ENCODE peak calls at places on chromosomes 6 and 20, in seven cellular contexts. One of them, this sample, is unnamed. For H3K4me1, the result is how much of the 10 kb centered on the place peaks cover.

GRCh38 chr20:8306916-8307315 is 174.8 kb downstream of the PLCB1 start:
- DNase-seq in DND-41: no peak
- DNase-seq in tibial artery: no peak
- DNase-seq in A549: no peak
- DNase-seq in heart right ventricle: no peak
- DNase-seq in cardiac muscle cell: no peak
- DNase-seq in kidney: no peak
- DNase-seq in this sample: no peak

GRCh38 chr6:153698637-153699036 is 340.4 kb upstream of the OPRM1 start:
- DNase-seq in DND-41: no peak
- DNase-seq in heart right ventricle: no peak
- DNase-seq in cardiac muscle cell: no peak
- DNase-seq in tibial artery: no peak
- DNase-seq in A549: no peak
- DNase-seq in kidney: no peak
- DNase-seq in this sample: no peak

GRCh38 chr6:107534762-107535161 is 44.8 kb downstream of the SOBP start:
- DNase-seq in cardiac muscle cell: no peak
- DNase-seq in tibial artery: no peak
- DNase-seq in DND-41: no peak
- DNase-seq in A549: no peak
- DNase-seq in heart right ventricle: no peak
- DNase-seq in kidney: no peak
- DNase-seq in this sample: no peak

GRCh38 chr6:11714116-11714797 is 64.3 kb downstream of the ADTRP start:
- DNase-seq in tibial artery: no peak
- DNase-seq in DND-41: no peak
- DNase-seq in kidney: no peak
- DNase-seq in cardiac muscle cell: no peak
- DNase-seq in heart right ventricle: no peak
- DNase-seq in A549: no peak
- DNase-seq in this sample: no peak

GRCh38 chr6:2794171-2794730 is 29.1 kb downstream of the WRNIP1 start:
- DNase-seq in DND-41: no peak
- DNase-seq in kidney: no peak
- DNase-seq in tibial artery: no peak
- DNase-seq in heart right ventricle: no peak
- DNase-seq in A549: no peak
- DNase-seq in cardiac muscle cell: no peak
- DNase-seq in this sample: no peak

GRCh38 chr6:3749991-3750323 is 1.6 kb downstream of the PXDC1 start:
- DNase-seq in tibial artery: peak
- DNase-seq in A549: no peak
- DNase-seq in heart right ventricle: peak
- DNase-seq in kidney: peak
- DNase-seq in cardiac muscle cell: peak
- DNase-seq in DND-41: no peak
- DNase-seq in this sample: peak

GRCh38 chr6:87182321-87182720 is 27.0 kb downstream of the ZNF292 start:
- DNase-seq in tibial artery: no peak
- DNase-seq in cardiac muscle cell: no peak
- DNase-seq in kidney: no peak
- DNase-seq in DND-41: no peak
- DNase-seq in A549: no peak
- DNase-seq in heart right ventricle: no peak
- DNase-seq in this sample: no peak

GRCh38 chr20:4180355-4180754 is 165.0 kb upstream of the RNF24 start:
- DNase-seq in cardiac muscle cell: no peak
- DNase-seq in DND-41: no peak
- DNase-seq in tibial artery: no peak
- DNase-seq in heart right ventricle: no peak
- DNase-seq in A549: no peak
- DNase-seq in kidney: peak
- DNase-seq in this sample: no peak

GRCh38 chr20:56570832-56571231 is 37.8 kb downstream of the FAM209B start:
- DNase-seq in DND-41: no peak
- DNase-seq in A549: no peak
- DNase-seq in cardiac muscle cell: no peak
- DNase-seq in heart right ventricle: no peak
- DNase-seq in kidney: no peak
- DNase-seq in tibial artery: no peak
- DNase-seq in this sample: no peak

GRCh38 chr6:152136449-152136825 is 329.0 kb downstream of the ESR1 start:
- DNase-seq in DND-41: no peak
- DNase-seq in kidney: no peak
- DNase-seq in tibial artery: no peak
- DNase-seq in A549: peak
- DNase-seq in cardiac muscle cell: no peak
- DNase-seq in heart right ventricle: no peak
- DNase-seq in this sample: no peak

GRCh38 chr6:20943036-20943627 is 408.9 kb downstream of the CDKAL1 start:
- DNase-seq in tibial artery: no peak
- DNase-seq in A549: no peak
- DNase-seq in kidney: no peak
- DNase-seq in cardiac muscle cell: no peak
- DNase-seq in heart right ventricle: no peak
- DNase-seq in DND-41: no peak
- DNase-seq in this sample: no peak

GRCh38 chr6:8389034-8389818 is 46.1 kb downstream of the SLC35B3 start:
- DNase-seq in DND-41: no peak
- DNase-seq in heart right ventricle: no peak
- DNase-seq in A549: no peak
- DNase-seq in tibial artery: no peak
- DNase-seq in kidney: no peak
- DNase-seq in cardiac muscle cell: no peak
- DNase-seq in this sample: no peak

GRCh38 chr20:59031326-59032022 is 661 bp downstream of the ATP5F1E start:
- DNase-seq in A549: no peak
- DNase-seq in tibial artery: no peak
- DNase-seq in heart right ventricle: no peak
- DNase-seq in kidney: no peak
- DNase-seq in DND-41: peak
- DNase-seq in cardiac muscle cell: peak
- DNase-seq in this sample: no peak

DNA sequence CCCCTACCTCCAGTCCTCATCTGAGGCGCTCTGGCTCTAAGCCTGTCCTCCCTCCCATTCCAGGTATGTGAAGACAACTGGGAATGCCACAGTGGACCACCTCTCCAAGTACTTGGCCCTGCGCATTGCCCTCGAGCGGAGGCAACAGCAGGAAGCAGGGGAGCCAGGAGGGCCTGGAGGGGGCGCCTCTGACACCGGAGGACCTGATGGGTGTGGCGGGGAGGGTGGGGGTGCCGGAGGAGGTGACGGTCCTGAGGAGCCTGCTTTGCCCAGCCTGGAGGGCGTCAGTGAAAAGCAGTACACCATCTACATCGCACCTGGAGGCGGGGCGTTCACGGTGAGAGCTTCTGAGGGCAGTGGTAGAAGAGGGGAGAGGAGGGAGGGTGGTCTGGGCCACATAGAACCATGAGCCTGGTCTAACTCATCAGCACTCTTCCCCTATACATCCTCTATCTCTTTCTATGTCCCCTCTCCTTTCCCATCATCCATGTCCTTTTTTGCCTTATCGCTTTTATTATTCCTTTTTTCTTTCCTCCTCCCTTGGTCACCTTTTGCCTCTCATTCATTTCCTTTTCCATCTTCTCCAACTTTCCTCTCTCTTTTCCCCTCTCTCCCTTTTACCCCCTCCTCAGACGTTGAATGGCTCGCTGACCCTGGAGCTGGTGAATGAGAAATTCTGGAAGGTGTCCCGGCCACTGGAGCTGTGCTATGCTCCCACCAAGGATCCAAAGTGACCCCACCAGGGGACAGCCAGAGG is 3.5 kb downstream of the RING1 start:
- DNase-seq in heart right ventricle: no peak
- DNase-seq in cardiac muscle cell: no peak
- DNase-seq in A549: no peak
- DNase-seq in tibial artery: peak
- DNase-seq in DND-41: no peak
- DNase-seq in kidney: peak
- DNase-seq in this sample: no peak
- H3K4me1 ChIP-seq in heart right ventricle: under half
- H3K4me1 ChIP-seq in cardiac muscle cell: under half
- H3K4me1 ChIP-seq in A549: under half
- H3K4me1 ChIP-seq in tibial artery: under half
- H3K4me1 ChIP-seq in DND-41: under half
- H3K4me1 ChIP-seq in kidney: under half
- H3K4me1 ChIP-seq in this sample: under half

DNA sequence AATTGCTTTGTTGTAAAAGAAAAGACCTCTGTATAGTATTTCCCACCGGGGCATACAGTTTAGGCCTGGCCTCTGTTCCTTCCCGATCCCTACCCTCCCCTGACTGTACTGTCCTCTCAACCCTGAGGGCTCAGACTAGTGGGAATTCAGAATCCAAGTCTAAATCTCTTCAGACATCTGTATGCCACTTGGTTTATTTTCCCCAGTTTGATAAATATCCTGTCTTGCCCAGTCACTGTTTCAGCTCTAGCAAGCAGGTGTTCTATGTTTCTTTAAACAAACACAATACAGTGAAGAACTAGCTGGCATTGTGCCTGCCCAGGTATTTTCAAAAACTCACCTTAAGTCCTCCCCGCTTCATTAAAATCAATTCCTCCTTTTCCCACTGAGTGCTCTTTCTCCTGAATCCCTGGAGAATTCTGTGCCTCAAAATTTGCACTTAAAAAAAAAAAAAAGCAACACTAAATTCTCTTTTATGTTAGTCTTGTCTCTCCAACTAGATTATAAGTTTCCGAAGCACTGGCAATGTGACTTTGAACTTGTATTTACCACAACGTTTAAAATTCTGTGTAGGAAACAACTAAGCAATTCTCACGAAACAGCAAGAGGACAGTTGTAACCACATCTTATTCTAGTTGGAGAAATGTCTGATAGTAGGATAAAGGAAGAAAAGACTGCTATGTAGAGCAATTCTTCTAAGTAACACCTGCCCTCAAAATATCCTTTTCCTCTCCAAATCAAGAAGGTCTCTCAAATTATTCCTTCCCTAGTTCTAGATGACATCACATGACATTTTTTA is 112.0 kb upstream of the CARMIL1 start:
- DNase-seq in A549: no peak
- DNase-seq in tibial artery: no peak
- DNase-seq in DND-41: no peak
- DNase-seq in cardiac muscle cell: no peak
- DNase-seq in kidney: no peak
- DNase-seq in heart right ventricle: no peak
- DNase-seq in this sample: no peak
- H3K4me3 ChIP-seq in A549: no peak
- H3K4me3 ChIP-seq in tibial artery: no peak
- H3K4me3 ChIP-seq in DND-41: peak
- H3K4me3 ChIP-seq in cardiac muscle cell: no peak
- H3K4me3 ChIP-seq in kidney: no peak
- H3K4me3 ChIP-seq in heart right ventricle: no peak
- H3K4me3 ChIP-seq in this sample: no peak

GRCh38 chr6:55448446-55448845 is 121.2 kb downstream of the GFRAL start:
- DNase-seq in heart right ventricle: no peak
- DNase-seq in A549: no peak
- DNase-seq in kidney: no peak
- DNase-seq in DND-41: no peak
- DNase-seq in tibial artery: no peak
- DNase-seq in cardiac muscle cell: no peak
- DNase-seq in this sample: no peak

GRCh38 chr6:55449219-55449618 is 122.0 kb downstream of the GFRAL start:
- DNase-seq in DND-41: no peak
- DNase-seq in heart right ventricle: no peak
- DNase-seq in A549: no peak
- DNase-seq in kidney: no peak
- DNase-seq in cardiac muscle cell: no peak
- DNase-seq in tibial artery: no peak
- DNase-seq in this sample: no peak

GRCh38 chr6:55450007-55450406 is 122.7 kb downstream of the GFRAL start:
- DNase-seq in tibial artery: no peak
- DNase-seq in kidney: no peak
- DNase-seq in DND-41: no peak
- DNase-seq in A549: no peak
- DNase-seq in cardiac muscle cell: no peak
- DNase-seq in heart right ventricle: no peak
- DNase-seq in this sample: no peak

GRCh38 chr6:55443238-55444134 is 116.2 kb downstream of the GFRAL start:
- DNase-seq in heart right ventricle: no peak
- DNase-seq in A549: no peak
- DNase-seq in kidney: no peak
- DNase-seq in cardiac muscle cell: no peak
- DNase-seq in tibial artery: no peak
- DNase-seq in DND-41: no peak
- DNase-seq in this sample: no peak

GRCh38 chr6:55445648-55446204 is 118.5 kb downstream of the GFRAL start:
- DNase-seq in heart right ventricle: no peak
- DNase-seq in cardiac muscle cell: peak
- DNase-seq in DND-41: no peak
- DNase-seq in A549: no peak
- DNase-seq in tibial artery: no peak
- DNase-seq in kidney: no peak
- DNase-seq in this sample: no peak
- TF ChIP-seq CTCF in heart right ventricle: no peak
- TF ChIP-seq CTCF in cardiac muscle cell: peak
- TF ChIP-seq CTCF in DND-41: peak
- TF ChIP-seq CTCF in A549: peak
- TF ChIP-seq CTCF in tibial artery: peak
- TF ChIP-seq CTCF in kidney: peak
- TF ChIP-seq CTCF in this sample: peak

GRCh38 chr6:135281907-135282306 is 100.8 kb downstream of the MYB start:
- DNase-seq in heart right ventricle: no peak
- DNase-seq in A549: no peak
- DNase-seq in DND-41: no peak
- DNase-seq in tibial artery: no peak
- DNase-seq in cardiac muscle cell: no peak
- DNase-seq in kidney: no peak
- DNase-seq in this sample: no peak

GRCh38 chr6:135277422-135277821 is 96.3 kb downstream of the MYB start:
- DNase-seq in heart right ventricle: no peak
- DNase-seq in tibial artery: no peak
- DNase-seq in kidney: no peak
- DNase-seq in cardiac muscle cell: no peak
- DNase-seq in A549: no peak
- DNase-seq in DND-41: no peak
- DNase-seq in this sample: no peak

GRCh38 chr6:135280375-135281136 is 99.4 kb downstream of the MYB start:
- DNase-seq in cardiac muscle cell: peak
- DNase-seq in kidney: no peak
- DNase-seq in tibial artery: no peak
- DNase-seq in heart right ventricle: no peak
- DNase-seq in A549: no peak
- DNase-seq in DND-41: peak
- DNase-seq in this sample: no peak

GRCh38 chr6:135282425-135282824 is 101.3 kb downstream of the MYB start:
- DNase-seq in tibial artery: no peak
- DNase-seq in heart right ventricle: no peak
- DNase-seq in cardiac muscle cell: no peak
- DNase-seq in kidney: no peak
- DNase-seq in DND-41: no peak
- DNase-seq in A549: no peak
- DNase-seq in this sample: no peak

DNA sequence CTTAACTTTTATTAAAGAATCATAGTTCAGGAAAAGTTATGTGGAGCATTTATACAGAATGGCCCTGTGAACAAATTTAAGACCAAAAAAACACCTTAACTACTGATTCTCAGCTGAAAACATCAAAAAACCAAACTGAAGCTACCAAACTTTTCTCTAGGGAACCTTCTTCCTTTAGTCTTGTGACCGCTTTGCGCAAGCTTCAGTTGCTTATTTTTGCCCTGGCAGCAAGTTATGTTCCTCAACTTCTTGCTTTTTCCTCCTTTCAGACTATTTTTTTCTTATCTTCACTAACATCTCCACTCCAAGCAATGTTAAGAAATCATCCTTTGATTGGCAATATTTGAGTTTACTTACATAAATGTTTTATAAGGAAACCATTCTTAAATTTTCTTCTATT is 100.1 kb downstream of the MYB start:
- DNase-seq in heart right ventricle: no peak
- DNase-seq in tibial artery: no peak
- DNase-seq in DND-41: peak
- DNase-seq in kidney: no peak
- DNase-seq in cardiac muscle cell: no peak
- DNase-seq in A549: no peak
- DNase-seq in this sample: no peak
- H3K4me1 ChIP-seq in heart right ventricle: under half
- H3K4me1 ChIP-seq in tibial artery: under half
- H3K4me1 ChIP-seq in DND-41: half or more
- H3K4me1 ChIP-seq in kidney: under half
- H3K4me1 ChIP-seq in cardiac muscle cell: under half
- H3K4me1 ChIP-seq in A549: under half
- H3K4me1 ChIP-seq in this sample: under half

This sample was measured in lung.